ENCODE peak calls at places on chromosomes 6 and 20, in ten cellular contexts. One of them, this sample, is unnamed.
A peak's percentile ranks its signal among the peaks of the same experiment; 100 is the strongest.

GRCh38 chr20:45892049-45892816 is 1.1 kb downstream of the CTSA start:
- DNase-seq in MCF 10A: peak; percentile 25
- DNase-seq in neural crest cell: no peak
- DNase-seq in IMR-90: peak; percentile 41
- DNase-seq in CD14-positive monocyte: no peak
- DNase-seq in heart left ventricle: no peak
- DNase-seq in adrenal gland: peak; percentile 70
- DNase-seq in RWPE1: peak; percentile 66
- DNase-seq in kidney: peak; percentile 58
- DNase-seq in HFF-Myc: no peak
- DNase-seq in this sample: no peak

GRCh38 chr6:108452725-108453195 is 108.0 kb upstream of the FOXO3 start:
- DNase-seq in HFF-Myc: no peak
- DNase-seq in heart left ventricle: no peak
- DNase-seq in CD14-positive monocyte: no peak
- DNase-seq in MCF 10A: no peak
- DNase-seq in IMR-90: peak; percentile 27
- DNase-seq in neural crest cell: no peak
- DNase-seq in adrenal gland: no peak
- DNase-seq in RWPE1: no peak
- DNase-seq in kidney: no peak
- DNase-seq in this sample: no peak

GRCh38 chr6:7917729-7918128 is 7.1 kb upstream of the TXNDC5 start:
- DNase-seq in MCF 10A: no peak
- DNase-seq in adrenal gland: peak; percentile 60
- DNase-seq in kidney: no peak
- DNase-seq in IMR-90: no peak
- DNase-seq in HFF-Myc: no peak
- DNase-seq in neural crest cell: no peak
- DNase-seq in CD14-positive monocyte: no peak
- DNase-seq in RWPE1: no peak
- DNase-seq in heart left ventricle: no peak
- DNase-seq in this sample: no peak

GRCh38 chr6:69343856-69344255 is 453.0 kb downstream of the LMBRD1 start:
- DNase-seq in kidney: no peak
- DNase-seq in neural crest cell: no peak
- DNase-seq in CD14-positive monocyte: no peak
- DNase-seq in IMR-90: no peak
- DNase-seq in RWPE1: no peak
- DNase-seq in MCF 10A: no peak
- DNase-seq in HFF-Myc: no peak
- DNase-seq in adrenal gland: no peak
- DNase-seq in heart left ventricle: no peak
- DNase-seq in this sample: no peak

GRCh38 chr6:161963634-161964244 is 689.9 kb upstream of the AGPAT4 start:
- DNase-seq in adrenal gland: no peak
- DNase-seq in HFF-Myc: no peak
- DNase-seq in neural crest cell: no peak
- DNase-seq in IMR-90: no peak
- DNase-seq in heart left ventricle: no peak
- DNase-seq in CD14-positive monocyte: no peak
- DNase-seq in RWPE1: no peak
- DNase-seq in kidney: no peak
- DNase-seq in MCF 10A: no peak
- DNase-seq in this sample: no peak

GRCh38 chr6:170208171-170208601 is 82.7 kb downstream of the DLL1 start:
- DNase-seq in heart left ventricle: peak; percentile 6
- DNase-seq in kidney: peak; percentile 39
- DNase-seq in HFF-Myc: no peak
- DNase-seq in CD14-positive monocyte: peak; percentile 16
- DNase-seq in MCF 10A: no peak
- DNase-seq in neural crest cell: no peak
- DNase-seq in adrenal gland: no peak
- DNase-seq in RWPE1: no peak
- DNase-seq in IMR-90: no peak
- DNase-seq in this sample: no peak

GRCh38 chr20:38165089-38165965 is at the start of gene TGM2:
- DNase-seq in CD14-positive monocyte: peak; percentile 90
- DNase-seq in HFF-Myc: no peak
- DNase-seq in kidney: peak; percentile 95
- DNase-seq in adrenal gland: peak; percentile 82
- DNase-seq in RWPE1: peak; percentile 71
- DNase-seq in IMR-90: peak; percentile 69
- DNase-seq in neural crest cell: peak; percentile 49
- DNase-seq in heart left ventricle: peak; percentile 87
- DNase-seq in MCF 10A: peak; percentile 75
- DNase-seq in this sample: no peak

GRCh38 chr20:38485041-38485440 is 12.4 kb downstream of the RALGAPB start:
- DNase-seq in heart left ventricle: no peak
- DNase-seq in neural crest cell: no peak
- DNase-seq in RWPE1: no peak
- DNase-seq in MCF 10A: no peak
- DNase-seq in HFF-Myc: no peak
- DNase-seq in kidney: no peak
- DNase-seq in CD14-positive monocyte: no peak
- DNase-seq in adrenal gland: no peak
- DNase-seq in IMR-90: no peak
- DNase-seq in this sample: no peak

GRCh38 chr6:134422426-134423231 is 104.7 kb upstream of the SGK1 start:
- DNase-seq in neural crest cell: no peak
- DNase-seq in adrenal gland: no peak
- DNase-seq in RWPE1: peak; percentile 89
- DNase-seq in kidney: no peak
- DNase-seq in HFF-Myc: peak; percentile 88
- DNase-seq in IMR-90: peak; percentile 100
- DNase-seq in heart left ventricle: no peak
- DNase-seq in CD14-positive monocyte: peak; percentile 50
- DNase-seq in MCF 10A: peak; percentile 88
- DNase-seq in this sample: peak; percentile 95

GRCh38 chr6:108167449-108167903 is 1.7 kb downstream of the NR2E1 start:
- DNase-seq in adrenal gland: no peak
- DNase-seq in RWPE1: no peak
- DNase-seq in IMR-90: no peak
- DNase-seq in neural crest cell: no peak
- DNase-seq in HFF-Myc: no peak
- DNase-seq in CD14-positive monocyte: no peak
- DNase-seq in MCF 10A: no peak
- DNase-seq in heart left ventricle: no peak
- DNase-seq in kidney: no peak
- DNase-seq in this sample: no peak

GRCh38 chr6:113959235-113959634 is 11.7 kb downstream of the HDAC2 start:
- DNase-seq in RWPE1: no peak
- DNase-seq in MCF 10A: no peak
- DNase-seq in IMR-90: no peak
- DNase-seq in neural crest cell: no peak
- DNase-seq in heart left ventricle: no peak
- DNase-seq in HFF-Myc: no peak
- DNase-seq in kidney: no peak
- DNase-seq in CD14-positive monocyte: no peak
- DNase-seq in adrenal gland: no peak
- DNase-seq in this sample: no peak

GRCh38 chr6:113960795-113961194 is 10.2 kb downstream of the HDAC2 start:
- DNase-seq in kidney: no peak
- DNase-seq in MCF 10A: no peak
- DNase-seq in RWPE1: no peak
- DNase-seq in HFF-Myc: no peak
- DNase-seq in adrenal gland: no peak
- DNase-seq in IMR-90: no peak
- DNase-seq in heart left ventricle: no peak
- DNase-seq in neural crest cell: no peak
- DNase-seq in CD14-positive monocyte: no peak
- DNase-seq in this sample: no peak
- TF ChIP-seq CTCF in kidney: no peak
- TF ChIP-seq CTCF in MCF 10A: no peak
- TF ChIP-seq CTCF in RWPE1: no peak
- TF ChIP-seq CTCF in HFF-Myc: no peak
- TF ChIP-seq CTCF in adrenal gland: no peak
- TF ChIP-seq CTCF in IMR-90: no peak
- TF ChIP-seq CTCF in heart left ventricle: no peak
- TF ChIP-seq CTCF in neural crest cell: no peak
- TF ChIP-seq CTCF in CD14-positive monocyte: no peak
- TF ChIP-seq CTCF in this sample: no peak

GRCh38 chr20:58084966-58085365 is 143.5 kb downstream of the ANKRD60 start:
- DNase-seq in neural crest cell: no peak
- DNase-seq in CD14-positive monocyte: no peak
- DNase-seq in RWPE1: no peak
- DNase-seq in IMR-90: no peak
- DNase-seq in adrenal gland: no peak
- DNase-seq in heart left ventricle: no peak
- DNase-seq in MCF 10A: no peak
- DNase-seq in HFF-Myc: no peak
- DNase-seq in kidney: no peak
- DNase-seq in this sample: no peak

GRCh38 chr20:58086763-58087566 is 141.5 kb downstream of the ANKRD60 start:
- DNase-seq in IMR-90: peak; percentile 27
- DNase-seq in heart left ventricle: peak; percentile 47
- DNase-seq in RWPE1: peak; percentile 78
- DNase-seq in neural crest cell: peak; percentile 53
- DNase-seq in CD14-positive monocyte: no peak
- DNase-seq in adrenal gland: peak; percentile 21
- DNase-seq in MCF 10A: peak; percentile 60
- DNase-seq in kidney: no peak
- DNase-seq in HFF-Myc: no peak
- DNase-seq in this sample: peak; percentile 21

GRCh38 chr20:58088625-58089024 is 139.8 kb downstream of the ANKRD60 start:
- DNase-seq in IMR-90: no peak
- DNase-seq in kidney: no peak
- DNase-seq in HFF-Myc: no peak
- DNase-seq in RWPE1: no peak
- DNase-seq in adrenal gland: no peak
- DNase-seq in heart left ventricle: no peak
- DNase-seq in MCF 10A: no peak
- DNase-seq in neural crest cell: no peak
- DNase-seq in CD14-positive monocyte: no peak
- DNase-seq in this sample: no peak

GRCh38 chr20:58088105-58088504 is 140.3 kb downstream of the ANKRD60 start:
- DNase-seq in RWPE1: no peak
- DNase-seq in CD14-positive monocyte: no peak
- DNase-seq in adrenal gland: no peak
- DNase-seq in IMR-90: no peak
- DNase-seq in HFF-Myc: no peak
- DNase-seq in heart left ventricle: no peak
- DNase-seq in kidney: no peak
- DNase-seq in neural crest cell: no peak
- DNase-seq in MCF 10A: no peak
- DNase-seq in this sample: no peak

GRCh38 chr20:58087567-58087858 is 140.9 kb downstream of the ANKRD60 start:
- DNase-seq in IMR-90: no peak
- DNase-seq in HFF-Myc: no peak
- DNase-seq in heart left ventricle: no peak
- DNase-seq in neural crest cell: no peak
- DNase-seq in kidney: no peak
- DNase-seq in CD14-positive monocyte: no peak
- DNase-seq in MCF 10A: no peak
- DNase-seq in adrenal gland: no peak
- DNase-seq in RWPE1: no peak
- DNase-seq in this sample: no peak
- TF ChIP-seq CTCF in IMR-90: no peak
- TF ChIP-seq CTCF in HFF-Myc: no peak
- TF ChIP-seq CTCF in heart left ventricle: no peak
- TF ChIP-seq CTCF in neural crest cell: no peak
- TF ChIP-seq CTCF in kidney: no peak
- TF ChIP-seq CTCF in CD14-positive monocyte: peak; percentile 39
- TF ChIP-seq CTCF in MCF 10A: no peak
- TF ChIP-seq CTCF in adrenal gland: no peak
- TF ChIP-seq CTCF in RWPE1: peak; percentile 55
- TF ChIP-seq CTCF in this sample: no peak

DNA sequence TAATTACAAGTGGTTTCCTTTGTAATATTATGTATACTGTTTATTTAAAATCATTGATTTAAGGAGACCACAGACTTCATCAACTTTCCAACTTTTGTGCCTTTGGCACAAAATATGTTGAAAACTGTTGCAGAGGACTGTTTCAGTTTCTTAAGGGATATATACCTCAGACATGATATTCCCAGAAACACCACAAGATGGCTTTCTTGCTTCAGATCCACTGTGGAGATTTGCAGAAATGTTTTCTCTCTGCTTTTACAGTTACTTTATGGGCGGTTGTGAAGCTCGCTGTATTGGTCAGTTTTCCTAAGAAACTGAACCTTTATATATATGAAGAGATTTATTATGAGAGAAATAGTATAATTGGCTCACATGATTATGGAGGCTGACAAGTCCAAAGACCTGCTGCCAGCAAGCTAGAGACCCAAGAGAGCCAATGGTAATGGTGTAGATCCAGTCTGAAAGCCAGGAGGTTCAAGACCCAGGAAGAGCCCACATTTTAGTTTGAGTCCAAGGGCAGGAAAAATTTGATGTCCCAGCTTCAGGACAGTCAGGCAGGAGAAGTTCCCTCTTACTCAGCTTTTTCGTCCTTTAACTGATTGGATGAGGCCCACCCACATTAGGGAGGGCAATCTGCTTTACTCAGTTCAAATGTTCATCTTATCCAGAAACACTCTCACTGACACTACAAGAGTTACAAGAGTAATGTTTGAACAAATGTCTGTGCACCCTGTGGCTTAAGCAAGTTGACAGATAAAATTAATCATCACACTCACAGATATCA is 12.8 kb downstream of the ME1 start:
- DNase-seq in kidney: no peak
- DNase-seq in adrenal gland: no peak
- DNase-seq in HFF-Myc: peak; percentile 27
- DNase-seq in neural crest cell: no peak
- DNase-seq in MCF 10A: peak; percentile 60
- DNase-seq in IMR-90: peak; percentile 79
- DNase-seq in CD14-positive monocyte: no peak
- DNase-seq in heart left ventricle: no peak
- DNase-seq in RWPE1: peak; percentile 48
- DNase-seq in this sample: peak; percentile 37
- TF ChIP-seq CTCF in kidney: peak; percentile 43
- TF ChIP-seq CTCF in adrenal gland: peak; percentile 85
- TF ChIP-seq CTCF in HFF-Myc: peak; percentile 43
- TF ChIP-seq CTCF in neural crest cell: peak; percentile 76
- TF ChIP-seq CTCF in MCF 10A: peak; percentile 60
- TF ChIP-seq CTCF in IMR-90: peak; percentile 76
- TF ChIP-seq CTCF in CD14-positive monocyte: peak; percentile 73
- TF ChIP-seq CTCF in heart left ventricle: peak; percentile 31
- TF ChIP-seq CTCF in RWPE1: peak; percentile 59
- TF ChIP-seq CTCF in this sample: peak; percentile 67

DNA sequence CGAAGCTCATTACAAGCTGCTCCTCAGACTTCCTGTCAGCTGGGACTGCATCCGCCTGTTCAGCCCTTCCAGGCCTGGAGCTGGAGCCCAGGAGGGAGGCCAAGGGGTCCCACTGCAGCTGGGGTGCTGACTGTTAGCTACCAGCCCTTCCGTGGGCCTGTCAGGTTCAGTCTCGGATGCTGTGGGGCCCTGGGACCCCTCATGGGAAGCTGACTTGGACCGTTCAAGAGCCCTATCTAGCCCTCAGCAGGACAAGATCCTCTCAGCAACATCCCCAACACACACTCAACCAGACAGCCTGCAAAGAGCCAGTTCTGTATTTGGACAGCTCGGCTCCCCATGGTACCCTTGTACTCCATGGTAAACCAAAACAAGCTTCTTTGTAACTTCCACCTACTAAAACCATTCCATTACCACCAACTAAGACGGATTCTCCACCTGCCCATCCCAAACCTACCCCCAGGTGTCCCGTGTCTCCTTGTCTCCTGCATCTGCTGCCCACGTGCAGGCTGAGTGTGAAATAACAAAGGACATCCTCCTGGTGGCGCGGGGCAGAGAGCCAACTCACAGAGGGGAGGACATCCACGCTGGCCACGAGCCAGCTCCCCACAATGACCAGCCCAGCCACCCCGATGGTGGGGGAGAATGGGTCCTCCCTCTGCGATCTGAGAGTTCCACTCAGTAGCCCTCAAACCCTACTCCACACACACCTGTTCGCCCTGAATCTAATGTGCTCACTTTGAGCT is 111.2 kb downstream of the TAF4 start:
- DNase-seq in adrenal gland: peak; percentile 13
- DNase-seq in MCF 10A: no peak
- DNase-seq in HFF-Myc: no peak
- DNase-seq in kidney: peak; percentile 62
- DNase-seq in RWPE1: no peak
- DNase-seq in IMR-90: no peak
- DNase-seq in heart left ventricle: peak; percentile 4
- DNase-seq in neural crest cell: no peak
- DNase-seq in CD14-positive monocyte: no peak
- DNase-seq in this sample: no peak
- TF ChIP-seq CTCF in adrenal gland: no peak
- TF ChIP-seq CTCF in MCF 10A: no peak
- TF ChIP-seq CTCF in HFF-Myc: no peak
- TF ChIP-seq CTCF in kidney: no peak
- TF ChIP-seq CTCF in RWPE1: no peak
- TF ChIP-seq CTCF in IMR-90: no peak
- TF ChIP-seq CTCF in heart left ventricle: no peak
- TF ChIP-seq CTCF in neural crest cell: no peak
- TF ChIP-seq CTCF in CD14-positive monocyte: no peak
- TF ChIP-seq CTCF in this sample: no peak